ENCODE peak calls at places on chromosomes 11 and 22, in four cellular contexts. One of them, this sample, is unnamed.

GRCh38 chr11:132312616-132313210 is 942.3 kb downstream of the NTM start:
- DNase-seq in body of pancreas: no peak
- DNase-seq in hepatocyte: no peak
- DNase-seq in activated T-cell treated with anti-CD3 and anti-CD28 coated beads, Interleukin-2, amount 50 U/mL, for 4 hours: no peak
- DNase-seq in this sample: no peak

GRCh38 chr11:73978576-73979086 is 4.0 kb downstream of the UCP2 start:
- DNase-seq in body of pancreas: no peak
- DNase-seq in hepatocyte: no peak
- DNase-seq in activated T-cell treated with anti-CD3 and anti-CD28 coated beads, Interleukin-2, amount 50 U/mL, for 4 hours: no peak
- DNase-seq in this sample: no peak

GRCh38 chr22:38755911-38756532 is at the start of gene SUN2:
- DNase-seq in body of pancreas: peak
- DNase-seq in hepatocyte: peak
- DNase-seq in activated T-cell treated with anti-CD3 and anti-CD28 coated beads, Interleukin-2, amount 50 U/mL, for 4 hours: peak
- DNase-seq in this sample: peak

GRCh38 chr11:82754410-82754809 is 20.7 kb upstream of the FAM181B start:
- DNase-seq in body of pancreas: no peak
- DNase-seq in hepatocyte: no peak
- DNase-seq in activated T-cell treated with anti-CD3 and anti-CD28 coated beads, Interleukin-2, amount 50 U/mL, for 4 hours: no peak
- DNase-seq in this sample: no peak

GRCh38 chr22:22342697-22343602 is 98.4 kb downstream of the VPREB1 start:
- DNase-seq in body of pancreas: peak
- DNase-seq in hepatocyte: peak
- DNase-seq in activated T-cell treated with anti-CD3 and anti-CD28 coated beads, Interleukin-2, amount 50 U/mL, for 4 hours: peak
- DNase-seq in this sample: peak

GRCh38 chr22:33893486-33893885 is 26.8 kb downstream of the LARGE1 start:
- DNase-seq in body of pancreas: no peak
- DNase-seq in hepatocyte: no peak
- DNase-seq in activated T-cell treated with anti-CD3 and anti-CD28 coated beads, Interleukin-2, amount 50 U/mL, for 4 hours: no peak
- DNase-seq in this sample: no peak

GRCh38 chr11:2533642-2534115 is 88.9 kb downstream of the KCNQ1 start:
- DNase-seq in body of pancreas: peak
- DNase-seq in hepatocyte: peak
- DNase-seq in activated T-cell treated with anti-CD3 and anti-CD28 coated beads, Interleukin-2, amount 50 U/mL, for 4 hours: no peak
- DNase-seq in this sample: peak

GRCh38 chr22:34410111-34410510 is 489.8 kb upstream of the LARGE1 start:
- DNase-seq in body of pancreas: no peak
- DNase-seq in hepatocyte: no peak
- DNase-seq in activated T-cell treated with anti-CD3 and anti-CD28 coated beads, Interleukin-2, amount 50 U/mL, for 4 hours: no peak
- DNase-seq in this sample: no peak

GRCh38 chr22:47954107-47954506 is 1191.7 kb downstream of the TBC1D22A start:
- DNase-seq in body of pancreas: no peak
- DNase-seq in hepatocyte: no peak
- DNase-seq in activated T-cell treated with anti-CD3 and anti-CD28 coated beads, Interleukin-2, amount 50 U/mL, for 4 hours: no peak
- DNase-seq in this sample: no peak

GRCh38 chr11:57588038-57588710 is 9.3 kb upstream of the SERPING1 start:
- DNase-seq in body of pancreas: no peak
- DNase-seq in hepatocyte: no peak
- DNase-seq in activated T-cell treated with anti-CD3 and anti-CD28 coated beads, Interleukin-2, amount 50 U/mL, for 4 hours: no peak
- DNase-seq in this sample: no peak

GRCh38 chr11:40202569-40202968 is 1256.9 kb downstream of the LRRC4C start:
- DNase-seq in body of pancreas: no peak
- DNase-seq in hepatocyte: no peak
- DNase-seq in activated T-cell treated with anti-CD3 and anti-CD28 coated beads, Interleukin-2, amount 50 U/mL, for 4 hours: no peak
- DNase-seq in this sample: no peak

GRCh38 chr22:25666308-25666707 is 75.7 kb upstream of the MYO18B start:
- DNase-seq in body of pancreas: peak
- DNase-seq in hepatocyte: peak
- DNase-seq in activated T-cell treated with anti-CD3 and anti-CD28 coated beads, Interleukin-2, amount 50 U/mL, for 4 hours: no peak
- DNase-seq in this sample: peak

GRCh38 chr22:48710410-48710809 is 1117.3 kb downstream of the BRD1 start:
- DNase-seq in body of pancreas: no peak
- DNase-seq in hepatocyte: no peak
- DNase-seq in activated T-cell treated with anti-CD3 and anti-CD28 coated beads, Interleukin-2, amount 50 U/mL, for 4 hours: no peak
- DNase-seq in this sample: no peak

GRCh38 chr11:123303924-123304323 is 108.9 kb upstream of the CLMP start:
- DNase-seq in body of pancreas: no peak
- DNase-seq in hepatocyte: no peak
- DNase-seq in activated T-cell treated with anti-CD3 and anti-CD28 coated beads, Interleukin-2, amount 50 U/mL, for 4 hours: no peak
- DNase-seq in this sample: no peak

GRCh38 chr11:126419801-126420729 is 64.6 kb downstream of the ST3GAL4 start:
- DNase-seq in body of pancreas: no peak
- DNase-seq in hepatocyte: no peak
- DNase-seq in activated T-cell treated with anti-CD3 and anti-CD28 coated beads, Interleukin-2, amount 50 U/mL, for 4 hours: no peak
- DNase-seq in this sample: no peak

This sample was measured in mucosa of gallbladder.